ENCODE peak calls at places on chromosome 22, in six cellular contexts. L is HCT116, D is SK-N-SH, Q is GM23248, T is PC-3, V is MM.1S. O is an unnamed sample.

GRCh38 chr22:49663823-49664222 is 163.8 kb downstream of the BRD1 start:
- DNase-seq in Q (no peak), D (no peak), L (no peak), T (no peak), V (no peak), O (no peak)

GRCh38 chr22:28105396-28105795 is 186.3 kb upstream of the PITPNB start:
- DNase-seq in T (no peak), D (peak; percentile 50), Q (no peak), V (no peak), L (no peak), O (no peak)

GRCh38 chr22:42990131-42990838 is 24.7 kb downstream of the PACSIN2 start:
- DNase-seq in D (no peak), T (peak; percentile 86), Q (peak; percentile 97), L (no peak), V (no peak), O (peak; percentile 26)

GRCh38 chr22:32546480-32546879 is 71.9 kb downstream of the FBXO7 start:
- DNase-seq in L (no peak), V (no peak), T (no peak), Q (peak; percentile 34), D (no peak), O (no peak)

GRCh38 chr22:48342732-48343131 is 1484.9 kb downstream of the BRD1 start:
- DNase-seq in D (no peak), Q (no peak), T (no peak), L (no peak), V (no peak), O (no peak)

GRCh38 chr22:49826603-49827306 is 918 bp downstream of the BRD1 start:
- DNase-seq in T (no peak), Q (peak; percentile 78), D (peak; percentile 66), L (no peak), V (peak; percentile 40), O (peak; percentile 47)

GRCh38 chr22:42613869-42614268 is 814 bp downstream of the POLDIP3 start:
- DNase-seq in V (no peak), Q (peak; percentile 72), L (no peak), D (no peak), T (peak; percentile 13), O (no peak)

GRCh38 chr22:43126506-43127165 is 16.1 kb downstream of the BIK start:
- DNase-seq in D (peak; percentile 25), L (peak; percentile 82), Q (peak; percentile 83), V (no peak), T (peak; percentile 88), O (no peak)

GRCh38 chr22:50309601-50309991 is 2.1 kb upstream of the PLXNB2 start:
- DNase-seq in V (no peak), D (no peak), L (no peak), Q (no peak), T (no peak), O (no peak)

GRCh38 chr22:24937114-24937513 is 9.4 kb downstream of the LHFPL7 start:
- DNase-seq in Q (peak; percentile 35), D (peak; percentile 32), L (no peak), V (no peak), T (peak; percentile 49), O (peak; percentile 33)

GRCh38 chr22:31148953-31149627 is 8.8 kb upstream of the PLA2G3 start:
- DNase-seq in T (peak; percentile 70), V (peak; percentile 32), Q (peak; percentile 78), D (peak; percentile 88), L (peak; percentile 66), O (peak; percentile 83)

GRCh38 chr22:39900306-39901227 is at the start of gene GRAP2:
- DNase-seq in T (no peak), L (no peak), V (peak; percentile 84), D (no peak), Q (no peak), O (no peak)

GRCh38 chr22:32248276-32248675 is 6.9 kb downstream of the SLC5A4 start:
- DNase-seq in L (no peak), Q (no peak), D (no peak), T (no peak), V (no peak), O (no peak)

GRCh38 chr22:39444937-39445465 is 11.8 kb upstream of the MGAT3 start:
- DNase-seq in L (no peak), T (no peak), V (no peak), D (no peak), Q (no peak), O (no peak)

GRCh38 chr22:26615149-26615548 is 2.7 kb downstream of the CRYBB1 start:
- DNase-seq in Q (no peak), V (peak; percentile 95), D (no peak), T (no peak), L (no peak), O (no peak)

GRCh38 chr22:30922151-30922611 is 46.4 kb downstream of the MORC2 start:
- DNase-seq in T (no peak), V (no peak), D (peak; percentile 70), L (no peak), Q (peak; percentile 69), O (peak; percentile 25)

GRCh38 chr22:39984750-39985149 is 10.0 kb upstream of the FAM83F start:
- DNase-seq in T (no peak), Q (no peak), D (no peak), L (no peak), V (no peak), O (no peak)

GRCh38 chr22:49259870-49260615 is 567.6 kb downstream of the BRD1 start:
- DNase-seq in D (no peak), L (no peak), V (no peak), Q (no peak), T (no peak), O (no peak)

GRCh38 chr22:49575703-49576081 is 252.0 kb downstream of the BRD1 start:
- DNase-seq in D (peak; percentile 14), V (no peak), L (no peak), Q (no peak), T (no peak), O (no peak)

GRCh38 chr22:33919591-33920501 is at the start of gene LARGE1:
- DNase-seq in Q (peak; percentile 81), V (peak; percentile 86), D (peak; percentile 72), T (no peak), L (no peak), O (peak; percentile 78)

GRCh38 chr22:48677168-48677520 is 1150.5 kb downstream of the BRD1 start:
- DNase-seq in Q (no peak), D (no peak), V (no peak), L (no peak), T (no peak), O (no peak)

GRCh38 chr22:19888131-19888746 is 33.6 kb upstream of the GNB1L start:
- DNase-seq in V (no peak), Q (no peak), T (no peak), D (no peak), L (no peak), O (no peak)

GRCh38 chr22:19884954-19885751 is 30.5 kb upstream of the GNB1L start:
- DNase-seq in V (no peak), L (no peak), D (no peak), Q (no peak), T (no peak), O (no peak)

GRCh38 chr22:19885841-19886592 is 31.3 kb upstream of the GNB1L start:
- DNase-seq in D (no peak), T (no peak), V (no peak), Q (no peak), L (no peak), O (no peak)

GRCh38 chr22:19887251-19887985 is 32.7 kb upstream of the GNB1L start:
- DNase-seq in T (no peak), Q (no peak), V (no peak), D (no peak), L (no peak), O (no peak)

GRCh38 chr22:19886605-19887250 is 32.1 kb upstream of the GNB1L start:
- DNase-seq in D (no peak), L (no peak), T (no peak), V (no peak), Q (peak; percentile 93), O (no peak)
- H3K9ac ChIP-seq in D (no peak overlapping the region), L (no peak overlapping the region), T (no peak overlapping the region), V (no peak overlapping the region), Q (peak overlapping the region; percentile 39), O (no peak overlapping the region)

GRCh38 chr22:37659897-37660708 is 1.6 kb downstream of the PDXP start:
- DNase-seq in D (no peak), Q (no peak), V (no peak), T (no peak), L (no peak), O (no peak)

GRCh38 chr22:37655252-37655563 is 3.3 kb upstream of the PDXP start:
- DNase-seq in T (no peak), V (no peak), D (no peak), Q (no peak), L (no peak), O (no peak)

GRCh38 chr22:37658133-37659065 is at the start of gene PDXP:
- DNase-seq in V (peak; percentile 100), L (peak; percentile 100), T (peak; percentile 98), D (peak; percentile 98), Q (peak; percentile 100), O (peak; percentile 100)

GRCh38 chr22:37659066-37659896 is 758 bp downstream of the PDXP start:
- DNase-seq in V (peak; percentile 33), L (no peak), T (no peak), D (peak; percentile 72), Q (peak; percentile 27), O (no peak)

GRCh38 chr22:37657590-37658132 is 862 bp upstream of the PDXP start:
- DNase-seq in L (no peak), T (peak; percentile 11), Q (peak; percentile 64), V (no peak), D (peak; percentile 75), O (peak; percentile 51)
- TF ChIP-seq EZH2phosphoT487 in L (no peak), T (no peak), Q (no peak), V (no peak), D (no peak), O (no peak)

GRCh38 chr22:23411739-23412138 is 168.4 kb downstream of the IGLL1 start:
- DNase-seq in Q (no peak), D (no peak), L (no peak), V (no peak), T (no peak), O (no peak)
- H3K4me3 ChIP-seq in Q (no peak overlapping the region), D (no peak overlapping the region), L (no peak overlapping the region), V (no peak overlapping the region), T (no peak overlapping the region), O (no peak overlapping the region)

DNA sequence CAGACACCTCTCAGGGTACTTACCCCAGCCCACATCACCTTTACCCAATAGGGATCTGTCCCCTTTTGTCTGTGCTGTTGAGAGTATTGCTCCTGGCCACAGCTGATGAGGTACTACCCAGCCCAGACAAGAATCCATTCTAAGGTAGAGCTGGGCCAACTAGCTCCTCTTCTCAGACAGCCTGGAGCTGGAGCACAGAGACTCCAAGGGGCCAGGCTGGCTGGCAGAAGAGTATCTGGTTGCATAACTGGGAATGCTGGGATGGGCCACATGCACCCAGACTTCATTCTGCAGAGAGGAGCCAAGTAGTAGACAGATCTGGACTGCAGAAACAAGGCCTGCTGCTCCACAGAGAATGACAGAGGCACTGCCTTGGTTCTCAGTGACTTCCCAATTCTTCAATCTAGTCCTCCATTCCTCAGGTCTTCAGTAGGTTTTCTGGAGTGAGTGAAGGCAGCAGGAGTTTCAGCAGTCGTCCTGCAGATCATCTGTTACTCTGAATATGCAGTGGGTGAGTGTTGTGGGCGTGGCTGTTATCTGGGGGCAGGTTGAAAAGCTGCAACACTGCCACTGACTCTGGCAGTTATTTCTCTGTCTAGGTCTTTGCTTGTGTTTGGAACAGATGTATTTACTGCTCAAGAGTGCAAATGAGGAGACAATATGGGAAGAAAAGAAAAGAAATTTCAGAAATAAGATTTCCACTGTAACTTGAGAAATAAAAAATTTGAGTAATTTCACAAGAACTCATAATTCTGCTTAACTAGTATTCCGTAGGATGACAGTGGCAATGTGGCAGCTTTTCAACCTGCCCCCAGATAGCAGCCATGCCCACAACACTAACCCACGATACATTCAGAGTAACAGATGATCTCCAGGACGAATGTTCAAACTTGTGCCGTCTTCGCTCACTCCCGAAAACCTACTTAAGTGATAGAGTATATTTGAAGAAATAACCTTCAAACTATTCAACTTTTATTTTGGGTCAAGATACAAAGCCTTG is 34.9 kb downstream of the MAPK1 start:
- DNase-seq in V (no peak), L (no peak), T (no peak), D (no peak), Q (peak; percentile 51), O (no peak)
- H3K9ac ChIP-seq in V (no peak overlapping the region), L (no peak overlapping the region), T (no peak overlapping the region), D (no peak overlapping the region), Q (no peak overlapping the region), O (no peak overlapping the region)